ENCODE peak calls at places on chromosomes 16 and 17, in five cellular contexts. E is transverse colon; J is dorsolateral prefrontal cortex; M is left cardiac atrium; C is stimulated activated CD4-positive, alpha-beta T cell treated with anti-CD3 and anti-CD28 coated beads, Interleukin-1b, Interleukin-23, amount 100 ng/mL, for 24 hours. H is an unnamed sample.

GRCh38 chr17:18066866-18067265 is 20.9 kb upstream of the DRG2 start:
- DNase-seq in E (no peak), J (no peak), C (no peak), M (no peak), H (no peak)

GRCh38 chr16:27434141-27435051 is 32.4 kb downstream of the IL21R start:
- DNase-seq in J (no peak), C (no peak), E (no peak), M (peak; percentile 9), H (no peak)

GRCh38 chr17:38429476-38430100 is 1.3 kb downstream of the ARHGAP23 start:
- DNase-seq in J (no peak), E (no peak), C (no peak), M (no peak), H (no peak)

GRCh38 chr16:67653131-67654068 is 6.7 kb downstream of the ACD start:
- DNase-seq in E (no peak), C (no peak), J (no peak), M (no peak), H (peak; percentile 74)

GRCh38 chr17:59347975-59348391 is 16.5 kb downstream of the YPEL2 start:
- DNase-seq in M (no peak), C (no peak), E (no peak), J (no peak), H (no peak)

GRCh38 chr17:42618442-42619150 is 9.1 kb downstream of the TUBG1 start:
- DNase-seq in J (no peak), E (peak; percentile 73), M (peak; percentile 40), C (no peak), H (peak; percentile 61)

GRCh38 chr16:4077083-4077714 is 39.0 kb downstream of the ADCY9 start:
- DNase-seq in M (no peak), C (no peak), E (no peak), J (no peak), H (no peak)

GRCh38 chr17:33056392-33057146 is 64.9 kb downstream of the SPACA3 start:
- DNase-seq in J (no peak), M (no peak), E (no peak), C (no peak), H (no peak)

GRCh38 chr17:37187262-37187661 is 188.5 kb upstream of the C17orf78 start:
- DNase-seq in J (no peak), E (no peak), C (no peak), M (no peak), H (no peak)

GRCh38 chr17:80663783-80664206 is 119.2 kb downstream of the RPTOR start:
- DNase-seq in M (no peak), C (no peak), E (peak; percentile 20), J (no peak), H (no peak)

GRCh38 chr17:40554646-40555295 is 10.5 kb downstream of the CCR7 start:
- DNase-seq in M (peak; percentile 22), E (no peak), J (no peak), C (no peak), H (no peak)

GRCh38 chr17:17032131-17032692 is 10.0 kb upstream of the MPRIP start:
- DNase-seq in M (peak; percentile 79), J (peak; percentile 60), C (no peak), E (peak; percentile 64), H (peak; percentile 52)

GRCh38 chr16:48124266-48124665 is 31.5 kb downstream of the ABCC12 start:
- DNase-seq in C (no peak), E (no peak), M (no peak), J (no peak), H (no peak)

GRCh38 chr16:75225092-75225491 is 6.3 kb downstream of the CTRB1 start:
- DNase-seq in J (no peak), E (no peak), M (no peak), C (no peak), H (no peak)

GRCh38 chr17:17729620-17730249 is 48.5 kb downstream of the RAI1 start:
- DNase-seq in M (no peak), J (no peak), E (peak; percentile 64), C (no peak), H (no peak)

GRCh38 chr17:35684046-35684802 is 47.2 kb upstream of the RASL10B start:
- DNase-seq in C (no peak), J (no peak), M (no peak), E (no peak), H (no peak)

GRCh38 chr17:38417210-38417951 is 10.9 kb upstream of the ARHGAP23 start:
- DNase-seq in E (no peak), M (no peak), J (no peak), C (no peak), H (no peak)

GRCh38 chr17:63150994-63151464 is 185.0 kb downstream of the TANC2 start:
- DNase-seq in C (no peak), E (no peak), M (no peak), J (no peak), H (no peak)

GRCh38 chr16:52078716-52079655 is 468.0 kb downstream of the TOX3 start:
- DNase-seq in M (no peak), E (no peak), J (no peak), C (no peak), H (no peak)

GRCh38 chr16:83830769-83831450 is 23.1 kb downstream of the HSBP1 start:
- DNase-seq in C (no peak), E (no peak), M (no peak), J (no peak), H (no peak)

GRCh38 chr17:78416791-78417530 is 38.5 kb downstream of the PGS1 start:
- DNase-seq in J (no peak), E (peak; percentile 42), C (no peak), M (no peak), H (no peak)

GRCh38 chr17:8002646-8003593 is 505 bp downstream of the GUCY2D start:
- DNase-seq in E (no peak), M (no peak), J (no peak), C (no peak), H (no peak)

GRCh38 chr17:5237541-5238016 is 2.9 kb upstream of the SCIMP start:
- DNase-seq in J (no peak), E (peak; percentile 72), C (no peak), M (peak; percentile 48), H (peak; percentile 48)

GRCh38 chr17:42908872-42909700 is 8.5 kb downstream of the G6PC1 start:
- DNase-seq in M (no peak), E (no peak), C (no peak), J (no peak), H (no peak)

GRCh38 chr17:39080416-39081179 is 70.8 kb downstream of the PLXDC1 start:
- DNase-seq in J (no peak), M (peak; percentile 58), E (peak; percentile 18), C (no peak), H (peak; percentile 38)

GRCh38 chr17:60164697-60165096 is 14.9 kb downstream of the CA4 start:
- DNase-seq in C (no peak), E (no peak), M (no peak), J (no peak), H (no peak)

H was measured in BE2C.